ENCODE peak calls at places on chromosomes 13 and 19, in nine cellular contexts. C is heart left ventricle; D is breast epithelium; F is AG09319; U is stimulated activated CD4-positive, alpha-beta T cell treated with anti-CD3 and anti-CD28 coated beads, TNF-alpha, amount 100 ng/mL, for 4 hours; J is upper lobe of left lung; M is fibroblast of the aortic adventitia; G is germinal center; Q is activated CD8-positive, alpha-beta memory T cell treated with anti-CD3 and anti-CD28 coated beads for 1 hour. O is an unnamed sample.

GRCh38 chr13:98653471-98653985 is 76.6 kb upstream of the STK24 start:
- DNase-seq in Q (peak), U (peak), C (peak), M (peak), J (peak), F (peak), D (peak), G (peak), O (peak)

GRCh38 chr19:6527893-6528543 is 2.8 kb upstream of the TNFSF9 start:
- DNase-seq in F (no peak), C (no peak), G (peak), M (no peak), J (no peak), Q (no peak), D (no peak), U (no peak), O (no peak)

GRCh38 chr19:55146648-55147218 is 2.3 kb downstream of the TNNT1 start:
- DNase-seq in F (no peak), Q (no peak), G (no peak), M (no peak), U (no peak), J (no peak), D (no peak), C (peak), O (peak)

GRCh38 chr19:29410974-29411615 is 114.7 kb upstream of the VSTM2B start:
- DNase-seq in G (no peak), F (no peak), J (no peak), U (no peak), Q (no peak), D (no peak), C (no peak), M (no peak), O (peak)

GRCh38 chr19:31351212-31352193 is 2.3 kb upstream of the TSHZ3 start:
- DNase-seq in D (no peak), M (peak), C (peak), G (no peak), J (no peak), F (no peak), Q (no peak), U (no peak), O (no peak)

GRCh38 chr13:32314968-32315254 is 252 bp downstream of the ZAR1L start:
- DNase-seq in F (no peak), C (no peak), D (peak), M (peak), U (peak), J (peak), G (peak), Q (peak), O (no peak)

GRCh38 chr19:38208571-38208970 is 15.5 kb downstream of the DPF1 start:
- DNase-seq in C (no peak), U (no peak), F (no peak), D (no peak), Q (no peak), J (no peak), G (no peak), M (no peak), O (no peak)

GRCh38 chr13:21615427-21615826 is 11.5 kb upstream of the MICU2 start:
- DNase-seq in G (no peak), J (no peak), C (no peak), U (no peak), F (no peak), Q (no peak), M (no peak), D (no peak), O (no peak)

GRCh38 chr13:49620170-49620621 is 8.1 kb upstream of the ARL11 start:
- DNase-seq in D (no peak), M (no peak), Q (no peak), F (no peak), U (no peak), C (no peak), J (no peak), G (peak), O (peak)

GRCh38 chr19:58366576-58367430 is 4.3 kb upstream of the ZNF497 start:
- DNase-seq in U (no peak), Q (no peak), G (no peak), F (no peak), C (no peak), J (no peak), D (no peak), M (no peak), O (no peak)

GRCh38 chr13:76406243-76406642 is 480.0 kb downstream of the KCTD12 start:
- DNase-seq in J (no peak), D (no peak), C (no peak), Q (no peak), F (no peak), G (no peak), U (no peak), M (no peak), O (no peak)

GRCh38 chr13:65971541-65971940 is 1258.6 kb downstream of the PCDH9 start:
- DNase-seq in G (no peak), Q (no peak), C (no peak), U (no peak), M (no peak), F (no peak), J (no peak), D (no peak), O (no peak)

GRCh38 chr13:101115762-101116161 is 300.5 kb downstream of the NALCN start:
- DNase-seq in C (no peak), Q (no peak), G (no peak), J (no peak), U (no peak), D (no peak), F (no peak), M (peak), O (peak)

GRCh38 chr13:38684714-38685113 is 2.2 kb upstream of the FREM2 start:
- DNase-seq in D (no peak), J (no peak), U (no peak), C (no peak), M (no peak), G (no peak), Q (no peak), F (no peak), O (no peak)

O was measured in G401.